ENCODE peak calls at places on chromosomes 16 and 17, in four cellular contexts. One of them, this sample, is unnamed.
A peak's percentile ranks its signal among the peaks of the same experiment; 100 is the strongest.

GRCh38 chr17:67051155-67051538 is 6.8 kb downstream of the CACNG1 start:
- DNase-seq in H1: no peak
- DNase-seq in H9: no peak
- DNase-seq in neuronal stem cell: no peak
- DNase-seq in this sample: no peak

GRCh38 chr16:67035364-67035763 is 6.4 kb downstream of the CBFB start:
- DNase-seq in H1: no peak
- DNase-seq in neuronal stem cell: no peak
- DNase-seq in H9: no peak
- DNase-seq in this sample: no peak

GRCh38 chr17:65558683-65559311 is 2.7 kb downstream of the AXIN2 start:
- DNase-seq in H9: no peak
- DNase-seq in H1: no peak
- DNase-seq in neuronal stem cell: no peak
- DNase-seq in this sample: no peak

GRCh38 chr17:10318540-10318939 is 54.3 kb downstream of the MYH13 start:
- DNase-seq in H9: no peak
- DNase-seq in neuronal stem cell: no peak
- DNase-seq in H1: no peak
- DNase-seq in this sample: no peak

GRCh38 chr17:48299760-48300159 is 130.3 kb downstream of the SKAP1 start:
- DNase-seq in H1: no peak
- DNase-seq in H9: no peak
- DNase-seq in neuronal stem cell: no peak
- DNase-seq in this sample: no peak

GRCh38 chr16:52499061-52499460 is 47.9 kb downstream of the TOX3 start:
- DNase-seq in H9: no peak
- DNase-seq in neuronal stem cell: no peak
- DNase-seq in H1: no peak
- DNase-seq in this sample: no peak

GRCh38 chr17:37212184-37212583 is 163.6 kb upstream of the C17orf78 start:
- DNase-seq in H1: no peak
- DNase-seq in neuronal stem cell: no peak
- DNase-seq in H9: no peak
- DNase-seq in this sample: no peak

GRCh38 chr16:86808863-86809444 is 230.6 kb downstream of the FOXL1 start:
- DNase-seq in H1: no peak
- DNase-seq in neuronal stem cell: no peak
- DNase-seq in H9: no peak
- DNase-seq in this sample: no peak

GRCh38 chr16:85308585-85309540 is 196.6 kb upstream of the CIBAR2 start:
- DNase-seq in H9: no peak
- DNase-seq in neuronal stem cell: no peak
- DNase-seq in H1: no peak
- DNase-seq in this sample: no peak

GRCh38 chr17:57121308-57122042 is 36.4 kb downstream of the AKAP1 start:
- DNase-seq in neuronal stem cell: peak; percentile 51
- DNase-seq in H9: peak; percentile 72
- DNase-seq in H1: no peak
- DNase-seq in this sample: no peak

GRCh38 chr16:86380045-86380444 is 130.3 kb upstream of the FOXF1 start:
- DNase-seq in H9: no peak
- DNase-seq in neuronal stem cell: no peak
- DNase-seq in H1: no peak
- DNase-seq in this sample: no peak

GRCh38 chr17:28842282-28843012 is at the start of gene FAM222B:
- DNase-seq in neuronal stem cell: peak; percentile 88
- DNase-seq in H1: peak; percentile 92
- DNase-seq in H9: peak; percentile 96
- DNase-seq in this sample: peak; percentile 93

GRCh38 chr16:31129568-31130335 is 5.8 kb downstream of the PRSS8 start:
- DNase-seq in neuronal stem cell: no peak
- DNase-seq in H9: no peak
- DNase-seq in H1: no peak
- DNase-seq in this sample: peak; percentile 25

GRCh38 chr17:50956750-50957523 is 90.8 kb upstream of the TOB1 start:
- DNase-seq in neuronal stem cell: no peak
- DNase-seq in H1: peak; percentile 81
- DNase-seq in H9: peak; percentile 92
- DNase-seq in this sample: peak; percentile 21

GRCh38 chr16:16774389-16774788 is 395.4 kb downstream of the NPIPA7 start:
- DNase-seq in H9: no peak
- DNase-seq in H1: no peak
- DNase-seq in neuronal stem cell: no peak
- DNase-seq in this sample: no peak

GRCh38 chr16:23941025-23941424 is 105.2 kb downstream of the PRKCB start:
- DNase-seq in H9: no peak
- DNase-seq in H1: no peak
- DNase-seq in neuronal stem cell: no peak
- DNase-seq in this sample: no peak

GRCh38 chr17:55432358-55433028 is 10.9 kb upstream of the MMD start:
- DNase-seq in H9: no peak
- DNase-seq in H1: no peak
- DNase-seq in neuronal stem cell: no peak
- DNase-seq in this sample: peak; percentile 17

GRCh38 chr17:74864866-74865395 is 5.2 kb upstream of the GRIN2C start:
- DNase-seq in H9: peak; percentile 86
- DNase-seq in neuronal stem cell: peak; percentile 72
- DNase-seq in H1: peak; percentile 95
- DNase-seq in this sample: peak; percentile 64

GRCh38 chr16:75004460-75004859 is 5.6 kb downstream of the ZNRF1 start:
- DNase-seq in H9: no peak
- DNase-seq in neuronal stem cell: no peak
- DNase-seq in H1: no peak
- DNase-seq in this sample: no peak

GRCh38 chr17:72465191-72466024 is 344.6 kb downstream of the SOX9 start:
- DNase-seq in H1: no peak
- DNase-seq in H9: peak; percentile 44
- DNase-seq in neuronal stem cell: no peak
- DNase-seq in this sample: peak; percentile 98

GRCh38 chr16:2749936-2750335 is 2.5 kb upstream of the SRRM2 start:
- DNase-seq in H1: no peak
- DNase-seq in neuronal stem cell: no peak
- DNase-seq in H9: no peak
- DNase-seq in this sample: no peak

DNA sequence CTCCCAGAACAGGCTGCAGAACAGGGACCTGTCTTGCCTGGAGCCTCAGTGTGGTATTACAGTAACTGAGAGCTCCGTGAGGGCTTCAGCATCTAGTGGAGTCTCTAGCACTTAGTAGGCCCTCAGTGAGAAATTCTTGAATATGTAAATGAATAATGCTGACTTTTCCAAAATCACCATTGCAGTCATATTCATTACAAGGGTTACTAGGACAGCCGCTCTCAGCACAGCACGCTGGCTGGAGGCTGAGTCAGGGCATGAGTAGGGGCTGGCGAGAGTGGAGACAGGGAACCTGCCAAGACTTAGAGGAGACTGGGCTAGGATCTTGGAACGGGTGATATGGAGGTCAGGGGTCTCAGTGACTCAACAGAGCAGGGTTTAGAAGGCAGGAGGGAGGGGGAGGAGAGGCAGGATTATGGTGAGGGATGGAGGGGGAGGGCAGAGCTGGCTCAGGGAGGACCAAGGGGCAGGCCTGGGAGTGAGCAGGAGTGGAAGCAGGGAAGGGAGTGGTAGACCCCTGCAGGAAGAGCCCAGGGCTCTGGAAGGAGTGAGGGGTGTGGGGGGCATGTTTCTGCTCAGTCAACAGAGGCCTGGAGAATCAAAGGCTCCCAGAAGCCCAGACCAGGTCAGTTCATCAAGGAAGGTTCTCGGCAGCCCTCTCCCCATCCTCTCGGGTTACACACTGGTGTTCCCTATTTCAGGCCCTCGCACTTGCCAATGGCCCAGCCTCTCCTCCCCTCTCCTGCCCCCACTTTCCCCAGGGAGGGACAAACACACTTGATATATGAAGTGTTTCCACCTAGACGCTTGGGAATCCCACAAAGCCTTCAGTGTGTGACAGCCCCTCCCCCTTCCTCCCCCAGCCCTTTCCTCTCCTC is 42.3 kb downstream of the FZD2 start:
- DNase-seq in H9: peak; percentile 59
- DNase-seq in neuronal stem cell: peak; percentile 46
- DNase-seq in H1: no peak
- DNase-seq in this sample: no peak
- H2BK12ac ChIP-seq in H9: no peak overlapping the region
- H2BK12ac ChIP-seq in neuronal stem cell: no peak overlapping the region
- H2BK12ac ChIP-seq in H1: peak overlapping the region; percentile 84
- H2BK12ac ChIP-seq in this sample: peak overlapping the region; percentile 88

DNA sequence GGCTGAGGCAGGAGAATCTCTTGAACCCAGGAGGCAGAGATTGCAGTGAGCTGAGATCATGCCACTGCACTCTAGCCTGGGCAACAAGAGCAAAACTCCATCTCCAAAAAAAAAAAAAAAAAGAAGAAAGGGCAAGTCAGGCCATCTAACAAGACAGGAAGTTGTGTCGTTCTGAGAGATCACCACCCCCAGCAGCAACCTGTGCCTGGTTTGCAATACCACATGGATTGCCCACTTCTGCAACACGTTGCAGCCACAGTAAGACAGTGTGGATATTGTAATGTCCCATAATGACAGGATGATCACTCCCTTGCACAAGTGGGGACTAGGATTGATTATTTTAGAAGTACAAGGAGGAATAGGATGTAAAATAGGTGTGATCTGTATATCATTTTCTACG is 3.4 kb upstream of the KRTAP2-4 start:
- DNase-seq in H1: no peak
- DNase-seq in neuronal stem cell: no peak
- DNase-seq in H9: no peak
- DNase-seq in this sample: no peak
- H4K8ac ChIP-seq in H1: no peak overlapping the region
- H4K8ac ChIP-seq in neuronal stem cell: no peak overlapping the region
- H4K8ac ChIP-seq in H9: no peak overlapping the region
- H4K8ac ChIP-seq in this sample: no peak overlapping the region

DNA sequence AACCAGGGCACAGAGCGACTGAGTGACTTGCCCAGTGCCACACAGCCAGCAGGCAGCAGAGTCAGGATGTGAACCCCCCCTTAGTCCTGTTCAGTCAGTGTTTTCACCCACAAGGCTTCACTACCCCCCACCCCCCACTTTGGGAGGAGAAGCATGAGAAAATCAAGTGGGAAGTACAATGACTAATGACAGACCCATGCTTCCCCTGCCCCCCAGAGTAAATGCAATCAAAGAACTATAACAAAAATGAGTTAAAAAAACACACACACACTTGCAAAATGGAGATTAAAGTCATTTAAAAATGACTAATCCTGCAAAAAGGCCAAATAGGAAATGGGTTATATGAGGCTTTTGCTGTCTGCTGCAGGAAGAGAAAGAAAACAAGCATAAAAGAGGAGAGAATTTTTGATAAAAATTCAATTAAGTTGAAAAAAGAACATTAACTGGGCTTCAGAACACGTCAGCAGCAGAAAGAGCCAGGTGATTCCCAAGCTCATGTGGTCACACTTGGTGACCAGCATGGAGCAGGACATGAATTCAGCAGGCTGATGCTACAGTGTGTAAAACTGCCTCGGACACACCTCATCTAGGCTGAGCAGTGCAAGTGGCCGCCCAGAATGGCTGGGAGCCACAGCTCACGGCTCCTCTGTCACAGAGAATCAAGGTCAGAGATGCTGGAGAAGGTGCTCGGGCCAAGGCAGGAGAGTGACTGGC is 212.3 kb downstream of the ZNF423 start:
- DNase-seq in H9: no peak
- DNase-seq in H1: no peak
- DNase-seq in neuronal stem cell: no peak
- DNase-seq in this sample: no peak
- H3K4ac ChIP-seq in H9: no peak overlapping the region
- H3K4ac ChIP-seq in H1: no peak overlapping the region
- H3K4ac ChIP-seq in neuronal stem cell: no peak overlapping the region
- H3K4ac ChIP-seq in this sample: no peak overlapping the region

DNA sequence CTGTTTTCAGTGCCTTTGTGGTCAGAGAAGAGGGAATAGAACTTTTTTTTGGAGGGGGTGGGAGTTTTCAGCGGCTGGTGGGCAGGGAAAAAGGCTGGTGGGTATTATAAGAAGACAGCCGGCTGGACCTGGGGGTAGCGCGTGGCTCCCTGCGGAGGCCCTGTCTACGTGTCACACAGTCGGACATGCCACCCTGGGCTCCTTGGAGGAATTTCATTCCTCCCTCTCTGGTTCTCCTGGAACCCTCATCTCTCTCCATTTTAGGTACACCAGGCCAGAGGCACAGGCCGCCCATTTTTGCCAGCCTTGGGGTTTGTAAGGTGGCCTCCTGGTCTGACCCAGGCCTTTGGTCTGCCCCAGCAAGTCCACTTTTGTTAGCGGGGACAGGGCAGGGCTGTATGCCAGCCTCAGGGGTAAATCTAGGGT is 908 bp downstream of the FKBP10 start:
- DNase-seq in neuronal stem cell: no peak
- DNase-seq in H9: no peak
- DNase-seq in H1: no peak
- DNase-seq in this sample: no peak
- H2BK12ac ChIP-seq in neuronal stem cell: no peak overlapping the region
- H2BK12ac ChIP-seq in H9: no peak overlapping the region
- H2BK12ac ChIP-seq in H1: peak overlapping the region; percentile 80
- H2BK12ac ChIP-seq in this sample: peak overlapping the region; percentile 53

DNA sequence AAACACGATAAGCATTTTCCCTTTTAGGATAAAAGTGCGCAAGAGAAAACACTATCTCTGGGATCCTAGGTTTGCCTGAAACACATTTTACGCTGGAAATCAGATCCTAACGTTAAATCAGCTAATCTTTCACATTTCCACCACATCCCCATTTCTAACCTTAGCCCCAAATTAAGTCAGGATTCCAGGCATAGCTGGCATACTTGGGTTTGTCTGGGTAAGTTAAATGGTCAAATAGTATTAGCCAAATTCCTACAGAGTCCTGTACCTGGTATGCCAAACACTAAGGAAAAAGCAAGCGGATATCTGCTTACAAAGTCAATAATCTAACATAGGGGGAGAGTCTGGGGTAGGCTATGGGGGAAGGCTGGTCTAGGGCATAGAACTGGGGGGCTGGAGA is 557.4 kb upstream of the ZFHX3 start:
- DNase-seq in H9: no peak
- DNase-seq in H1: no peak
- DNase-seq in neuronal stem cell: peak; percentile 20
- DNase-seq in this sample: peak; percentile 7
- H4K8ac ChIP-seq in H9: no peak overlapping the region
- H4K8ac ChIP-seq in H1: no peak overlapping the region
- H4K8ac ChIP-seq in neuronal stem cell: no peak overlapping the region
- H4K8ac ChIP-seq in this sample: no peak overlapping the region

This sample was measured in trophoblast cell.